ENCODE peak calls at places on chromosome 18, in four cellular contexts. One of them, this sample, is unnamed.

GRCh38 chr18:77300579-77300978 is 50.9 kb downstream of the GALR1 start:
- DNase-seq in astrocyte: no peak
- DNase-seq in GM20000: no peak
- DNase-seq in astrocyte of the spinal cord: no peak
- DNase-seq in this sample: no peak

GRCh38 chr18:63096327-63096874 is 223.2 kb downstream of the BCL2 start:
- DNase-seq in astrocyte: no peak
- DNase-seq in GM20000: no peak
- DNase-seq in astrocyte of the spinal cord: no peak
- DNase-seq in this sample: no peak

GRCh38 chr18:45166341-45167108 is 448.8 kb upstream of the SLC14A2 start:
- DNase-seq in astrocyte: peak; percentile 90
- DNase-seq in GM20000: no peak
- DNase-seq in astrocyte of the spinal cord: peak; percentile 67
- DNase-seq in this sample: peak; percentile 97

GRCh38 chr18:61829108-61829507 is 63.7 kb downstream of the RNF152 start:
- DNase-seq in astrocyte: no peak
- DNase-seq in GM20000: no peak
- DNase-seq in astrocyte of the spinal cord: no peak
- DNase-seq in this sample: no peak

GRCh38 chr18:44537521-44537920 is 143.2 kb upstream of the SETBP1 start:
- DNase-seq in astrocyte: peak; percentile 87
- DNase-seq in GM20000: no peak
- DNase-seq in astrocyte of the spinal cord: peak; percentile 92
- DNase-seq in this sample: peak; percentile 74

GRCh38 chr18:24656571-24656971 is 196.1 kb downstream of the HRH4 start:
- DNase-seq in astrocyte: peak; percentile 60
- DNase-seq in GM20000: no peak
- DNase-seq in astrocyte of the spinal cord: peak; percentile 6
- DNase-seq in this sample: peak; percentile 2

GRCh38 chr18:74082476-74083070 is 65.1 kb downstream of the FBXO15 start:
- DNase-seq in astrocyte: peak; percentile 23
- DNase-seq in GM20000: peak; percentile 51
- DNase-seq in astrocyte of the spinal cord: peak; percentile 57
- DNase-seq in this sample: peak; percentile 65

GRCh38 chr18:74597662-74598349 is at the start of gene ZNF407:
- DNase-seq in astrocyte: peak; percentile 86
- DNase-seq in GM20000: peak; percentile 91
- DNase-seq in astrocyte of the spinal cord: peak; percentile 95
- DNase-seq in this sample: peak; percentile 87

GRCh38 chr18:45384137-45384998 is 230.9 kb upstream of the SLC14A2 start:
- DNase-seq in astrocyte: peak; percentile 25
- DNase-seq in GM20000: peak; percentile 58
- DNase-seq in astrocyte of the spinal cord: peak; percentile 57
- DNase-seq in this sample: peak; percentile 3

GRCh38 chr18:59035591-59035990 is 104.1 kb upstream of the SEC11C start:
- DNase-seq in astrocyte: no peak
- DNase-seq in GM20000: no peak
- DNase-seq in astrocyte of the spinal cord: no peak
- DNase-seq in this sample: no peak

GRCh38 chr18:14919666-14920065 is 171.7 kb downstream of the ANKRD30B start:
- DNase-seq in astrocyte: no peak
- DNase-seq in GM20000: no peak
- DNase-seq in astrocyte of the spinal cord: no peak
- DNase-seq in this sample: no peak

GRCh38 chr18:37536646-37537045 is 29.0 kb downstream of the CELF4 start:
- DNase-seq in astrocyte: no peak
- DNase-seq in GM20000: no peak
- DNase-seq in astrocyte of the spinal cord: no peak
- DNase-seq in this sample: no peak

GRCh38 chr18:3455938-3456685 is 6.1 kb downstream of the TGIF1 start:
- DNase-seq in astrocyte: peak; percentile 74
- DNase-seq in GM20000: no peak
- DNase-seq in astrocyte of the spinal cord: peak; percentile 64
- DNase-seq in this sample: peak; percentile 58

GRCh38 chr18:79458131-79458838 is 62.6 kb downstream of the NFATC1 start:
- DNase-seq in astrocyte: peak; percentile 91
- DNase-seq in GM20000: no peak
- DNase-seq in astrocyte of the spinal cord: peak; percentile 80
- DNase-seq in this sample: peak; percentile 70

GRCh38 chr18:67400502-67401117 is 115.9 kb downstream of the DSEL start:
- DNase-seq in astrocyte: peak; percentile 53
- DNase-seq in GM20000: no peak
- DNase-seq in astrocyte of the spinal cord: peak; percentile 73
- DNase-seq in this sample: peak; percentile 51

GRCh38 chr18:58922995-58923394 is 58.3 kb downstream of the ZNF532 start:
- DNase-seq in astrocyte: no peak
- DNase-seq in GM20000: no peak
- DNase-seq in astrocyte of the spinal cord: no peak
- DNase-seq in this sample: no peak

GRCh38 chr18:21363411-21363810 is 121.4 kb downstream of the GREB1L start:
- DNase-seq in astrocyte: no peak
- DNase-seq in GM20000: no peak
- DNase-seq in astrocyte of the spinal cord: no peak
- DNase-seq in this sample: no peak

GRCh38 chr18:14943967-14944636 is 196.1 kb downstream of the ANKRD30B start:
- DNase-seq in astrocyte: no peak
- DNase-seq in GM20000: no peak
- DNase-seq in astrocyte of the spinal cord: no peak
- DNase-seq in this sample: no peak

GRCh38 chr18:26227051-26227672 is 917 bp downstream of the TAF4B start:
- DNase-seq in astrocyte: no peak
- DNase-seq in GM20000: no peak
- DNase-seq in astrocyte of the spinal cord: peak; percentile 9
- DNase-seq in this sample: no peak

GRCh38 chr18:78786776-78787175 is 192.8 kb upstream of the SALL3 start:
- DNase-seq in astrocyte: no peak
- DNase-seq in GM20000: no peak
- DNase-seq in astrocyte of the spinal cord: no peak
- DNase-seq in this sample: no peak

GRCh38 chr18:51857989-51858388 is 482.0 kb upstream of the DCC start:
- DNase-seq in astrocyte: no peak
- DNase-seq in GM20000: no peak
- DNase-seq in astrocyte of the spinal cord: no peak
- DNase-seq in this sample: no peak

GRCh38 chr18:2534906-2535305 is 36.4 kb downstream of the METTL4 start:
- DNase-seq in astrocyte: no peak
- DNase-seq in GM20000: no peak
- DNase-seq in astrocyte of the spinal cord: no peak
- DNase-seq in this sample: no peak

GRCh38 chr18:31659574-31660149 is 24.7 kb downstream of the B4GALT6 start:
- DNase-seq in astrocyte: no peak
- DNase-seq in GM20000: no peak
- DNase-seq in astrocyte of the spinal cord: no peak
- DNase-seq in this sample: no peak

GRCh38 chr18:33157893-33158292 is 282.6 kb downstream of the CCDC178 start:
- DNase-seq in astrocyte: peak; percentile 9
- DNase-seq in GM20000: no peak
- DNase-seq in astrocyte of the spinal cord: no peak
- DNase-seq in this sample: no peak

GRCh38 chr18:65523461-65523860 is 227.4 kb upstream of the CDH7 start:
- DNase-seq in astrocyte: no peak
- DNase-seq in GM20000: no peak
- DNase-seq in astrocyte of the spinal cord: no peak
- DNase-seq in this sample: no peak

GRCh38 chr18:31736630-31737029 is 24.1 kb downstream of the SLC25A52 start:
- DNase-seq in astrocyte: no peak
- DNase-seq in GM20000: peak; percentile 25
- DNase-seq in astrocyte of the spinal cord: no peak
- DNase-seq in this sample: no peak

GRCh38 chr18:76476665-76477561 is 18.1 kb downstream of the ZNF516 start:
- DNase-seq in astrocyte: peak; percentile 95
- DNase-seq in GM20000: no peak
- DNase-seq in astrocyte of the spinal cord: peak; percentile 93
- DNase-seq in this sample: peak; percentile 96

GRCh38 chr18:3593381-3593903 is 143.5 kb downstream of the TGIF1 start:
- DNase-seq in astrocyte: peak; percentile 96
- DNase-seq in GM20000: no peak
- DNase-seq in astrocyte of the spinal cord: peak; percentile 95
- DNase-seq in this sample: peak; percentile 73

GRCh38 chr18:75071484-75071785 is 137.5 kb downstream of the PTGR3 start:
- DNase-seq in astrocyte: no peak
- DNase-seq in GM20000: no peak
- DNase-seq in astrocyte of the spinal cord: no peak
- DNase-seq in this sample: no peak

GRCh38 chr18:8895987-8896619 is 190.7 kb downstream of the MTCL1 start:
- DNase-seq in astrocyte: peak; percentile 86
- DNase-seq in GM20000: no peak
- DNase-seq in astrocyte of the spinal cord: peak; percentile 78
- DNase-seq in this sample: peak; percentile 84

GRCh38 chr18:58216071-58216471 is 172.0 kb downstream of the NEDD4L start:
- DNase-seq in astrocyte: peak; percentile 46
- DNase-seq in GM20000: no peak
- DNase-seq in astrocyte of the spinal cord: no peak
- DNase-seq in this sample: no peak

GRCh38 chr18:23227729-23228075 is 92.4 kb downstream of the CABLES1 start:
- DNase-seq in astrocyte: peak; percentile 6
- DNase-seq in GM20000: no peak
- DNase-seq in astrocyte of the spinal cord: no peak
- DNase-seq in this sample: no peak

GRCh38 chr18:33076601-33077000 is 303.8 kb upstream of the KLHL14 start:
- DNase-seq in astrocyte: no peak
- DNase-seq in GM20000: no peak
- DNase-seq in astrocyte of the spinal cord: no peak
- DNase-seq in this sample: no peak

GRCh38 chr18:58893388-58894099 is 28.9 kb downstream of the ZNF532 start:
- DNase-seq in astrocyte: no peak
- DNase-seq in GM20000: no peak
- DNase-seq in astrocyte of the spinal cord: no peak
- DNase-seq in this sample: peak; percentile 27

GRCh38 chr18:52716926-52717325 is 376.9 kb downstream of the DCC start:
- DNase-seq in astrocyte: peak; percentile 1
- DNase-seq in GM20000: no peak
- DNase-seq in astrocyte of the spinal cord: peak; percentile 53
- DNase-seq in this sample: no peak

GRCh38 chr18:80202264-80202998 is 44.9 kb downstream of the PARD6G start:
- DNase-seq in astrocyte: no peak
- DNase-seq in GM20000: peak; percentile 78
- DNase-seq in astrocyte of the spinal cord: no peak
- DNase-seq in this sample: no peak

GRCh38 chr18:69916412-69916811 is 31.3 kb downstream of the CD226 start:
- DNase-seq in astrocyte: no peak
- DNase-seq in GM20000: no peak
- DNase-seq in astrocyte of the spinal cord: no peak
- DNase-seq in this sample: no peak

GRCh38 chr18:49059028-49059670 is 108.4 kb upstream of the SMAD7 start:
- DNase-seq in astrocyte: no peak
- DNase-seq in GM20000: no peak
- DNase-seq in astrocyte of the spinal cord: no peak
- DNase-seq in this sample: no peak
- TF ChIP-seq CTCF in astrocyte: no peak
- TF ChIP-seq CTCF in GM20000: peak; percentile 20
- TF ChIP-seq CTCF in astrocyte of the spinal cord: peak; percentile 39
- TF ChIP-seq CTCF in this sample: peak; percentile 46

DNA sequence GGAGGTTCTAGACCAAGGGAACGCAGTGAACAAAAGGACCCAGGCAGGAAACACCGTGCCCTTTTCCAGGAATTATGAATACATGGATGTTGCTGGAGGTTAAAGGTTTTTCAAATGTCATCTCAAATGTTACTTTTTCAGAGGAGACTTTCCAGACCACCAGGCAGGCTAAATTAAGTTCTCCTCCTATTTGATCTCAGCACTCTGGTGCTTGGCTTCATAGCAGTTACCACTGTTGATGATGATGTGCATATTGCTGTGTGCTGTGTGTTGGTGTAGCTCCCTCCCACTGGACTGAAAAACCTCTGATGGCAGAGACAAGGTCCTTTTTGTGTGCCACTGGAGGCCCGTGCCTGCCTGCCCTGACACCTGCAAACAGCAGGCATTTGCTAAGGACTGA is 137.3 kb upstream of the PTPRM start:
- DNase-seq in astrocyte: no peak
- DNase-seq in GM20000: no peak
- DNase-seq in astrocyte of the spinal cord: no peak
- DNase-seq in this sample: no peak
- TF ChIP-seq CTCF in astrocyte: no peak
- TF ChIP-seq CTCF in GM20000: no peak
- TF ChIP-seq CTCF in astrocyte of the spinal cord: no peak
- TF ChIP-seq CTCF in this sample: no peak

GRCh38 chr18:55861266-55861665 is 273.3 kb upstream of the TCF4 start:
- DNase-seq in astrocyte: peak; percentile 49
- DNase-seq in GM20000: no peak
- DNase-seq in astrocyte of the spinal cord: peak; percentile 44
- DNase-seq in this sample: peak; percentile 57
- TF ChIP-seq CTCF in astrocyte: peak; percentile 63
- TF ChIP-seq CTCF in GM20000: no peak
- TF ChIP-seq CTCF in astrocyte of the spinal cord: peak; percentile 76
- TF ChIP-seq CTCF in this sample: peak; percentile 78

GRCh38 chr18:60066576-60066975 is 166.8 kb downstream of the PMAIP1 start:
- DNase-seq in astrocyte: no peak
- DNase-seq in GM20000: no peak
- DNase-seq in astrocyte of the spinal cord: no peak
- DNase-seq in this sample: no peak

GRCh38 chr18:60067426-60068210 is 167.8 kb downstream of the PMAIP1 start:
- DNase-seq in astrocyte: no peak
- DNase-seq in GM20000: no peak
- DNase-seq in astrocyte of the spinal cord: no peak
- DNase-seq in this sample: peak; percentile 34

GRCh38 chr18:60070631-60071030 is 170.8 kb downstream of the PMAIP1 start:
- DNase-seq in astrocyte: peak; percentile 36
- DNase-seq in GM20000: no peak
- DNase-seq in astrocyte of the spinal cord: peak; percentile 71
- DNase-seq in this sample: no peak

GRCh38 chr18:60064271-60064670 is 164.5 kb downstream of the PMAIP1 start:
- DNase-seq in astrocyte: peak; percentile 15
- DNase-seq in GM20000: no peak
- DNase-seq in astrocyte of the spinal cord: peak; percentile 10
- DNase-seq in this sample: peak; percentile 53

DNA sequence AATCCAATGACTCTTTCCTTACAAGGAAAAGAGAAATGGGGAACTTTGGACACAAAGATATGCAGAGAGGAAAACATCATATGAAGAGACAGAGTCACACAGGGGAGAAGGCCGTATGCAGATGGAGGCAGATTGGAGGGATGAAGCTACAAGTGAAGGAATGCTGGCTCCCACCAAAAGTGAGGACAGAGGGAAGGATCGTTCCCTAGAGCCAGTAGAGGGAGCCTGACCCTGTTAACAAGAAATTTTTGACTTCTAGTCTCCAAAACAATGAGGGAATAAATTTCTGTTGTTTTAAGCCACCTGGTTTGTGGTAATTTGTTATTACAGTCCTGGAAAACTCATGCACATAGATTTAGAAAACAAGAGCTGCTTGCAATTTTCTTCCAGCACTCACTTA is 169.3 kb downstream of the PMAIP1 start:
- DNase-seq in astrocyte: no peak
- DNase-seq in GM20000: no peak
- DNase-seq in astrocyte of the spinal cord: no peak
- DNase-seq in this sample: no peak
- TF ChIP-seq CTCF in astrocyte: no peak
- TF ChIP-seq CTCF in GM20000: no peak
- TF ChIP-seq CTCF in astrocyte of the spinal cord: peak; percentile 28
- TF ChIP-seq CTCF in this sample: peak; percentile 40

This sample was measured in HFFc6.